ENCODE peak calls at places on chromosomes 7 and 10, in six cellular contexts. B is cardiac muscle cell; I is H4; W is HS-27A; A is nephron progenitor cell; G is natural killer cell treated with Interleukin-12 subunit alpha and Interleukin-12 subunit beta and Interleukin-15 and Interleukin-18, amount 100 ng/mL, for 72 hours. P is an unnamed sample.

GRCh38 chr10:75352650-75353049 is 48.9 kb downstream of the ZNF503 start:
- DNase-seq in I (no peak), W (no peak), B (no peak), G (no peak), A (no peak), P (no peak)

GRCh38 chr7:235576-236395 is 43.4 kb downstream of the FAM20C start:
- DNase-seq in B (no peak), W (no peak), A (no peak), G (no peak), I (no peak), P (no peak)

GRCh38 chr7:68235937-68236336 is 1239.3 kb downstream of the TYW1 start:
- DNase-seq in A (no peak), I (no peak), G (no peak), W (no peak), B (no peak), P (no peak)

GRCh38 chr7:6395898-6396582 is 51.7 kb downstream of the DAGLB start:
- DNase-seq in I (no peak), B (peak; percentile 43), G (no peak), A (no peak), W (no peak), P (no peak)

GRCh38 chr7:112990619-112991018 is 96.0 kb downstream of the GPR85 start:
- DNase-seq in A (no peak), G (no peak), B (no peak), W (no peak), I (peak; percentile 57), P (no peak)

GRCh38 chr10:127492607-127493250 is 56.4 kb upstream of the NPS start:
- DNase-seq in W (no peak), I (no peak), A (no peak), G (no peak), B (peak; percentile 23), P (no peak)

GRCh38 chr7:21704362-21704761 is 161.5 kb downstream of the DNAH11 start:
- DNase-seq in I (no peak), W (no peak), G (no peak), A (no peak), B (no peak), P (no peak)

GRCh38 chr10:114077815-114078219 is 34.2 kb downstream of the ADRB1 start:
- DNase-seq in W (no peak), G (no peak), B (peak; percentile 28), I (no peak), A (no peak), P (no peak)

GRCh38 chr7:121831320-121831719 is 41.6 kb upstream of the PTPRZ1 start:
- DNase-seq in B (no peak), A (no peak), W (no peak), I (no peak), G (no peak), P (no peak)

GRCh38 chr7:141993354-141993753 is 2.3 kb upstream of the MGAM start:
- DNase-seq in A (no peak), B (no peak), G (no peak), I (no peak), W (no peak), P (no peak)

GRCh38 chr7:72925546-72926120 is 738 bp downstream of the POM121 start:
- DNase-seq in G (no peak), W (no peak), I (no peak), A (no peak), B (peak; percentile 6), P (no peak)

GRCh38 chr10:79196470-79197461 is 128.0 kb downstream of the ZMIZ1 start:
- DNase-seq in A (peak; percentile 89), I (peak; percentile 48), G (peak; percentile 81), W (no peak), B (peak; percentile 86), P (no peak)

GRCh38 chr7:133315332-133316040 is 62.6 kb downstream of the EXOC4 start:
- DNase-seq in W (no peak), G (no peak), B (no peak), I (no peak), A (no peak), P (no peak)

GRCh38 chr7:29297194-29297890 is 102.8 kb downstream of the CHN2 start:
- DNase-seq in I (peak; percentile 82), W (no peak), B (no peak), G (no peak), A (peak; percentile 23), P (no peak)

GRCh38 chr7:65438593-65438992 is 64.9 kb downstream of the ZNF92 start:
- DNase-seq in A (no peak), W (no peak), I (peak; percentile 72), B (no peak), G (no peak), P (peak; percentile 37)

GRCh38 chr10:87552248-87552914 is 47.7 kb downstream of the MINPP1 start:
- DNase-seq in A (no peak), B (no peak), W (no peak), G (no peak), I (peak; percentile 0), P (no peak)

GRCh38 chr7:44988718-44989117 is 9.9 kb upstream of the MYO1G start:
- DNase-seq in B (no peak), A (no peak), G (no peak), I (no peak), W (no peak), P (no peak)

GRCh38 chr10:13095929-13096328 is 4.0 kb upstream of the OPTN start:
- DNase-seq in W (no peak), A (no peak), I (no peak), B (no peak), G (no peak), P (no peak)

GRCh38 chr7:18262054-18262453 is 233.5 kb upstream of the HDAC9 start:
- DNase-seq in G (no peak), A (no peak), B (no peak), I (peak; percentile 45), W (no peak), P (no peak)

GRCh38 chr10:26528715-26529393 is 90.7 kb downstream of the APBB1IP start:
- DNase-seq in W (no peak), G (no peak), I (no peak), A (no peak), B (no peak), P (no peak)

GRCh38 chr10:644076-644942 is 45.2 kb downstream of the DIP2C start:
- DNase-seq in B (no peak), A (no peak), G (no peak), I (no peak), W (no peak), P (no peak)

GRCh38 chr10:103193820-103194529 is 903 bp upstream of the NT5C2 start:
- DNase-seq in I (peak; percentile 8), A (no peak), W (no peak), G (no peak), B (no peak), P (no peak)

GRCh38 chr7:82926477-82926876 is 236.2 kb downstream of the PCLO start:
- DNase-seq in I (no peak), W (no peak), A (no peak), G (no peak), B (no peak), P (no peak)

GRCh38 chr7:105493928-105494325 is 28.1 kb downstream of the PUS7 start:
- DNase-seq in G (no peak), B (no peak), I (no peak), W (peak; percentile 43), A (no peak), P (no peak)

GRCh38 chr10:27730041-27730440 is 15.6 kb downstream of the MKX start:
- DNase-seq in W (no peak), B (no peak), G (no peak), A (no peak), I (no peak), P (no peak)

GRCh38 chr10:35135861-35136260 is 9.2 kb downstream of the CREM start:
- DNase-seq in A (no peak), G (no peak), W (no peak), B (no peak), I (no peak), P (no peak)

GRCh38 chr7:18179058-18179457 is 151.4 kb upstream of the PRPS1L1 start:
- DNase-seq in A (no peak), B (no peak), W (no peak), G (no peak), I (peak; percentile 80), P (no peak)

GRCh38 chr7:192035-192649 is at the start of gene FAM20C:
- DNase-seq in W (no peak), G (no peak), I (peak; percentile 85), B (peak; percentile 91), A (peak; percentile 68), P (no peak)

GRCh38 chr10:92813979-92814378 is 34.3 kb upstream of the EXOC6 start:
- DNase-seq in B (no peak), I (no peak), G (no peak), A (no peak), W (no peak), P (no peak)

GRCh38 chr7:147413243-147413642 is 1177.3 kb upstream of the C7orf33 start:
- DNase-seq in G (no peak), B (no peak), I (no peak), A (no peak), W (no peak), P (no peak)

GRCh38 chr7:106279425-106280182 is 5.2 kb downstream of the NAMPT start:
- DNase-seq in I (no peak), G (no peak), B (no peak), A (no peak), W (no peak), P (no peak)

GRCh38 chr7:112744818-112745217 is 45.4 kb downstream of the TMEM168 start:
- DNase-seq in I (no peak), A (no peak), G (no peak), B (peak; percentile 8), W (no peak), P (no peak)

GRCh38 chr10:92604841-92605240 is 11.9 kb downstream of the KIF11 start:
- DNase-seq in G (no peak), A (no peak), W (no peak), B (no peak), I (no peak), P (no peak)

P was measured in glomerular endothelial cell.